ENCODE peak calls at places on chromosomes 6 and 20, in four cellular contexts. One of them, this sample, is unnamed. For H3K9me3, the result is how much of the 10 kb centered on the place peaks cover.

GRCh38 chr20:61253640-61254511 is 1.8 kb downstream of the CDH4 start:
- DNase-seq in body of pancreas: peak
- DNase-seq in Caco-2: no peak
- DNase-seq in PC-3: no peak
- DNase-seq in this sample: no peak

GRCh38 chr6:33897193-33897479 is 93.3 kb upstream of the MLN start:
- DNase-seq in body of pancreas: no peak
- DNase-seq in Caco-2: no peak
- DNase-seq in PC-3: no peak
- DNase-seq in this sample: no peak

GRCh38 chr20:14406495-14406894 is 69.1 kb upstream of the FLRT3 start:
- DNase-seq in body of pancreas: no peak
- DNase-seq in Caco-2: peak
- DNase-seq in PC-3: peak
- DNase-seq in this sample: no peak

GRCh38 chr6:37550436-37550835 is 50.7 kb upstream of the CCDC167 start:
- DNase-seq in body of pancreas: no peak
- DNase-seq in Caco-2: no peak
- DNase-seq in PC-3: peak
- DNase-seq in this sample: no peak

GRCh38 chr20:38395165-38395564 is 40.0 kb downstream of the SNHG17 start:
- DNase-seq in body of pancreas: no peak
- DNase-seq in Caco-2: no peak
- DNase-seq in PC-3: no peak
- DNase-seq in this sample: no peak

GRCh38 chr6:37876843-37877242 is 57.3 kb downstream of the ZFAND3 start:
- DNase-seq in body of pancreas: no peak
- DNase-seq in Caco-2: no peak
- DNase-seq in PC-3: no peak
- DNase-seq in this sample: no peak

GRCh38 chr20:62808211-62808865 is 3.7 kb downstream of the OGFR start:
- DNase-seq in body of pancreas: peak
- DNase-seq in Caco-2: no peak
- DNase-seq in PC-3: peak
- DNase-seq in this sample: peak

GRCh38 chr6:17278289-17279061 is 2.7 kb upstream of the RBM24 start:
- DNase-seq in body of pancreas: no peak
- DNase-seq in Caco-2: no peak
- DNase-seq in PC-3: peak
- DNase-seq in this sample: no peak

GRCh38 chr20:41275181-41275793 is 42.2 kb downstream of the ZHX3 start:
- DNase-seq in body of pancreas: peak
- DNase-seq in Caco-2: no peak
- DNase-seq in PC-3: peak
- DNase-seq in this sample: no peak

GRCh38 chr6:41637179-41638001 is 878 bp upstream of the MDFI start:
- DNase-seq in body of pancreas: peak
- DNase-seq in Caco-2: no peak
- DNase-seq in PC-3: peak
- DNase-seq in this sample: no peak

GRCh38 chr6:166433096-166433495 is 50.4 kb upstream of the MPC1 start:
- DNase-seq in body of pancreas: no peak
- DNase-seq in Caco-2: no peak
- DNase-seq in PC-3: no peak
- DNase-seq in this sample: no peak

GRCh38 chr6:13066820-13067219 is 261.5 kb downstream of the TBC1D7 start:
- DNase-seq in body of pancreas: no peak
- DNase-seq in Caco-2: no peak
- DNase-seq in PC-3: no peak
- DNase-seq in this sample: no peak

GRCh38 chr6:85126448-85127178 is 323.3 kb upstream of the NT5E start:
- DNase-seq in body of pancreas: peak
- DNase-seq in Caco-2: peak
- DNase-seq in PC-3: peak
- DNase-seq in this sample: no peak

GRCh38 chr6:80316655-80317332 is 210.3 kb downstream of the BCKDHB start:
- DNase-seq in body of pancreas: no peak
- DNase-seq in Caco-2: no peak
- DNase-seq in PC-3: no peak
- DNase-seq in this sample: no peak

GRCh38 chr20:20085071-20085470 is 32.7 kb downstream of the CFAP61 start:
- DNase-seq in body of pancreas: no peak
- DNase-seq in Caco-2: no peak
- DNase-seq in PC-3: no peak
- DNase-seq in this sample: no peak

GRCh38 chr6:38185244-38185643 is 365.7 kb downstream of the ZFAND3 start:
- DNase-seq in body of pancreas: no peak
- DNase-seq in Caco-2: no peak
- DNase-seq in PC-3: no peak
- DNase-seq in this sample: no peak

GRCh38 chr6:48563426-48563825 is 452.4 kb upstream of the PTCHD4 start:
- DNase-seq in body of pancreas: no peak
- DNase-seq in Caco-2: no peak
- DNase-seq in PC-3: no peak
- DNase-seq in this sample: no peak

GRCh38 chr6:12844284-12845223 is 128.0 kb downstream of the PHACTR1 start:
- DNase-seq in body of pancreas: no peak
- DNase-seq in Caco-2: no peak
- DNase-seq in PC-3: peak
- DNase-seq in this sample: no peak

GRCh38 chr6:43621836-43622180 is 7.3 kb downstream of the GTPBP2 start:
- DNase-seq in body of pancreas: no peak
- DNase-seq in Caco-2: no peak
- DNase-seq in PC-3: no peak
- DNase-seq in this sample: no peak

GRCh38 chr6:149176971-149177667 is 140.4 kb upstream of the TAB2 start:
- DNase-seq in body of pancreas: peak
- DNase-seq in Caco-2: no peak
- DNase-seq in PC-3: no peak
- DNase-seq in this sample: no peak

GRCh38 chr20:34581341-34582189 is 23.0 kb downstream of the MAP1LC3A start:
- DNase-seq in body of pancreas: no peak
- DNase-seq in Caco-2: no peak
- DNase-seq in PC-3: peak
- DNase-seq in this sample: no peak

GRCh38 chr6:78076371-78076770 is 423.5 kb downstream of the MEI4 start:
- DNase-seq in body of pancreas: no peak
- DNase-seq in Caco-2: no peak
- DNase-seq in PC-3: no peak
- DNase-seq in this sample: no peak

GRCh38 chr6:16391451-16391912 is 153.1 kb downstream of the GMPR start:
- DNase-seq in body of pancreas: peak
- DNase-seq in Caco-2: no peak
- DNase-seq in PC-3: no peak
- DNase-seq in this sample: no peak

GRCh38 chr6:111750753-111751684 is 122.2 kb downstream of the FYN start:
- DNase-seq in body of pancreas: no peak
- DNase-seq in Caco-2: no peak
- DNase-seq in PC-3: no peak
- DNase-seq in this sample: no peak

GRCh38 chr20:64058536-64058935 is 4.5 kb upstream of the TCEA2 start:
- DNase-seq in body of pancreas: no peak
- DNase-seq in Caco-2: no peak
- DNase-seq in PC-3: peak
- DNase-seq in this sample: no peak

GRCh38 chr6:41680182-41680965 is 42.1 kb downstream of the MDFI start:
- DNase-seq in body of pancreas: no peak
- DNase-seq in Caco-2: peak
- DNase-seq in PC-3: no peak
- DNase-seq in this sample: no peak

GRCh38 chr6:153729189-153729588 is 309.9 kb upstream of the OPRM1 start:
- DNase-seq in body of pancreas: no peak
- DNase-seq in Caco-2: no peak
- DNase-seq in PC-3: no peak
- DNase-seq in this sample: no peak

GRCh38 chr6:168380956-168381605 is 59.9 kb upstream of the SMOC2 start:
- DNase-seq in body of pancreas: no peak
- DNase-seq in Caco-2: no peak
- DNase-seq in PC-3: no peak
- DNase-seq in this sample: no peak

GRCh38 chr20:13878600-13878999 is 93.8 kb downstream of the NDUFAF5 start:
- DNase-seq in body of pancreas: no peak
- DNase-seq in Caco-2: no peak
- DNase-seq in PC-3: peak
- DNase-seq in this sample: no peak

GRCh38 chr20:7996898-7997297 is 22.7 kb downstream of the TMX4 start:
- DNase-seq in body of pancreas: no peak
- DNase-seq in Caco-2: no peak
- DNase-seq in PC-3: no peak
- DNase-seq in this sample: no peak
- H3K9me3 ChIP-seq in body of pancreas: under half
- H3K9me3 ChIP-seq in Caco-2: under half
- H3K9me3 ChIP-seq in PC-3: under half
- H3K9me3 ChIP-seq in this sample: under half

DNA sequence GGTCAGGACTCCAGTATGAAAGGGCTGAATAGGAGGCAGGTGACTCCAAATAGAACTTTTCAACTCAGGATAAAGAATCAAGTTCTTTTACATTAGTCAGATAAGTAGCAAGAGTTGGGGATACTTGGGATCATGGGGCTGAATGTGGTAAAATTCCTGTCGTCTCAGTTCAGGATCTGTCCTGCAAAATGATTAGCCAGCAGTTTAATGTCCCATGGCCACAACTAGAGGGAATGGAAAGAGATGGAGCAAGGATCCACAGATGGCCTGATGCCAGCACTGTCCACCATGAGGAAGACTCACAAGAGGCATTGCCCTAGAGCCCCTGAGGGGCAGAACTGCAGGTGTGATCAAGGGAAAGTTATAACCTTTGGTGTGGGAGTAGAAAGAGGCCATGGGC is 2.1 kb downstream of the DEFB121 start:
- DNase-seq in body of pancreas: no peak
- DNase-seq in Caco-2: no peak
- DNase-seq in PC-3: no peak
- DNase-seq in this sample: no peak
- H3K9me3 ChIP-seq in body of pancreas: under half
- H3K9me3 ChIP-seq in Caco-2: under half
- H3K9me3 ChIP-seq in PC-3: under half
- H3K9me3 ChIP-seq in this sample: under half

DNA sequence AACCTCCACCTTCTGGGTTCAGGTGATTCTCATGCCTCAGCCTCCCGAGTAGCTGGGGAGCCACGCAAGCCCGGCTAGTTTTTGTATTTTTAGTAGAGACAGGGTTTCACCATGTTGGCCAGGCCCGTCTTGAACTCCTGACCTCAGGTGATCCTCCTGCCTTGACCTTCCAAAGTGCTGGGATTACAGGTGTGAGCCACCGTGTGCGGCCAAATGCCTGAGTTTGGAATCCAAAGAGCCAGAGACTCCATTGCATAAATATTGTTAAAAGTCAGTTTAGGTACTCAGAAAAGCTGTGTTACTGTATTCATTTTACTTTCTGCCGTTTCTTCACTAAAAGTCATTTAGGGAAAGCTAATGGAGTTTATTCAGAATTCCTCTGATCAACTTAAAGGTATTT is 137.3 kb downstream of the SULF2 start:
- DNase-seq in body of pancreas: no peak
- DNase-seq in Caco-2: no peak
- DNase-seq in PC-3: no peak
- DNase-seq in this sample: no peak
- H3K9me3 ChIP-seq in body of pancreas: under half
- H3K9me3 ChIP-seq in Caco-2: under half
- H3K9me3 ChIP-seq in PC-3: under half
- H3K9me3 ChIP-seq in this sample: under half

GRCh38 chr20:29878777-29879442 is 1378.6 kb upstream of the DEFB115 start:
- DNase-seq in body of pancreas: peak
- DNase-seq in Caco-2: peak
- DNase-seq in PC-3: no peak
- DNase-seq in this sample: no peak

GRCh38 chr20:29874476-29875202 is 1382.8 kb upstream of the DEFB115 start:
- DNase-seq in body of pancreas: no peak
- DNase-seq in Caco-2: peak
- DNase-seq in PC-3: no peak
- DNase-seq in this sample: no peak

GRCh38 chr20:29878281-29878741 is 1379.2 kb upstream of the DEFB115 start:
- DNase-seq in body of pancreas: peak
- DNase-seq in Caco-2: peak
- DNase-seq in PC-3: peak
- DNase-seq in this sample: no peak

GRCh38 chr20:29873946-29874345 is 1383.5 kb upstream of the DEFB115 start:
- DNase-seq in body of pancreas: peak
- DNase-seq in Caco-2: peak
- DNase-seq in PC-3: no peak
- DNase-seq in this sample: no peak

DNA sequence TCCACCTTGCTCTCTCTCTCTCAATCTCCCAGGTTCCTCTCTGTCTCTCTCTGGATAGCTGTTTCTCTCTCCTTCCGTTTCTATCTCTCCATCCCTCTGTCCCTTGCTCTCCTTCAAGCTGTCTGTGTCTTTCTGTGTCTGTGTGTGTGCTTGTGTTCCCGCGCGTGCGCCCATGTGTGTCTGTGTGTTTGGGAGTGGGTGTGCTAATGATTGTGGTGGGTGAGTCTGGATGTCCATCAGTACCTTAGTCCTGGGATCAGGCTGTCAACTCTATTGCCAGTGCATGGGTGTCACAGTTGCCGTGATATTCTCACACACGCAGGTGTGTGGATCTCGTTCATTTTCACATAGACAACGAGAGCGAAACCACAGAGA is 1380.6 kb upstream of the DEFB115 start:
- DNase-seq in body of pancreas: peak
- DNase-seq in Caco-2: no peak
- DNase-seq in PC-3: no peak
- DNase-seq in this sample: no peak
- H3K9me3 ChIP-seq in body of pancreas: under half
- H3K9me3 ChIP-seq in Caco-2: under half
- H3K9me3 ChIP-seq in PC-3: under half
- H3K9me3 ChIP-seq in this sample: under half

DNA sequence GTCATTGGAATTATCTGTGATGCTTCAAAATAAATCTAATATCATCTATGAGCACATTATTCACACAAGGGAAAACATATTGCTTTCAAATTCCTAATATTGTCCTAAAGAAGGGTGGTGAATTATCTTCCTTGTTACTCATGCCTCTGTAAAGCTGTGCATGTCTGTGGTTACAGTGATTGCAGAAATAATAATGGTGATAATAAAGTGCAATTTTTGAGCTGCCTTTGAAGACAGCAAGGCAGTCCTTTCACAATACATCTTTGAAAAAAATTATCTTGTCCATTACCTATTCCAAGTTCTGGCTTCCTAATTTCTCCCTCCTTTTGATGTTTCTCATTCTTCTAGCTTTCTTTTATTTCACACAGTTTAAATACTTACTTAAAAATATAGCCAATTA is 442.1 kb upstream of the EYS start:
- DNase-seq in body of pancreas: no peak
- DNase-seq in Caco-2: no peak
- DNase-seq in PC-3: no peak
- DNase-seq in this sample: no peak
- H3K9me3 ChIP-seq in body of pancreas: under half
- H3K9me3 ChIP-seq in Caco-2: under half
- H3K9me3 ChIP-seq in PC-3: under half
- H3K9me3 ChIP-seq in this sample: under half

GRCh38 chr6:10736721-10737120 is 10.9 kb upstream of the TMEM14B start:
- DNase-seq in body of pancreas: no peak
- DNase-seq in Caco-2: no peak
- DNase-seq in PC-3: no peak
- DNase-seq in this sample: no peak
- H3K9me3 ChIP-seq in body of pancreas: under half
- H3K9me3 ChIP-seq in Caco-2: under half
- H3K9me3 ChIP-seq in PC-3: under half
- H3K9me3 ChIP-seq in this sample: under half

This sample was measured in T-helper 17 cell.